ENCODE peak calls at places on chromosomes 1 and 21, in six cellular contexts. J is nephron progenitor cell; H is A549; F is fibroblast of gingiva; U is H54; I is activated CD8-positive, alpha-beta memory T cell treated with anti-CD3 and anti-CD28 coated beads, Interleukin-2, amount 50 U/mL, for 48 hours. R is an unnamed sample.

GRCh38 chr1:11977625-11978024 is 2.6 kb upstream of the MFN2 start:
- DNase-seq in J (no peak), H (no peak), F (peak), U (no peak), I (no peak), R (no peak)

GRCh38 chr1:85343612-85344255 is 67.3 kb upstream of the BCL10 start:
- DNase-seq in J (no peak), H (no peak), F (no peak), U (no peak), I (no peak), R (no peak)

GRCh38 chr1:12539705-12540579 is 78.1 kb downstream of the DHRS3 start:
- DNase-seq in J (peak), H (peak), F (peak), U (peak), I (no peak), R (no peak)

GRCh38 chr1:114040273-114041043 is 61.2 kb downstream of the OLFML3 start:
- DNase-seq in J (no peak), H (no peak), F (peak), U (no peak), I (no peak), R (no peak)

GRCh38 chr1:199029855-199030254 is 391.0 kb downstream of the PTPRC start:
- DNase-seq in J (no peak), H (no peak), F (no peak), U (no peak), I (no peak), R (no peak)

GRCh38 chr1:203408485-203409229 is 57.7 kb upstream of the FMOD start:
- DNase-seq in J (no peak), H (peak), F (peak), U (peak), I (no peak), R (no peak)

GRCh38 chr1:92108631-92109030 is 28.5 kb downstream of the BTBD8 start:
- DNase-seq in J (no peak), H (no peak), F (no peak), U (no peak), I (no peak), R (no peak)

GRCh38 chr1:151547119-151547899 is 7.2 kb downstream of the TUFT1 start:
- DNase-seq in J (peak), H (peak), F (peak), U (peak), I (no peak), R (no peak)

GRCh38 chr1:207421078-207421477 is 33.0 kb upstream of the CR2 start:
- DNase-seq in J (no peak), H (no peak), F (no peak), U (no peak), I (no peak), R (no peak)

GRCh38 chr1:154809436-154810413 is 60.4 kb downstream of the KCNN3 start:
- DNase-seq in J (no peak), H (no peak), F (no peak), U (peak), I (no peak), R (no peak)

GRCh38 chr21:46298083-46298412 is 11.9 kb downstream of the YBEY start:
- DNase-seq in J (no peak), H (no peak), F (no peak), U (no peak), I (no peak), R (no peak)

GRCh38 chr1:37682334-37682987 is 9.9 kb upstream of the CDCA8 start:
- DNase-seq in J (peak), H (peak), F (peak), U (peak), I (peak), R (no peak)

GRCh38 chr1:74732960-74733615 is at the start of the genes CRYZ and TYW3:
- DNase-seq in J (peak), H (peak), F (peak), U (peak), I (peak), R (peak)

GRCh38 chr1:206741142-206741701 is 29.4 kb upstream of the IL19 start:
- DNase-seq in J (no peak), H (no peak), F (no peak), U (no peak), I (peak), R (no peak)

GRCh38 chr1:43285269-43285986 is at the start of gene C1orf210:
- DNase-seq in J (peak), H (no peak), F (no peak), U (no peak), I (no peak), R (no peak)

GRCh38 chr1:227330709-227331108 is 12.4 kb upstream of the CDC42BPA start:
- DNase-seq in J (no peak), H (no peak), F (peak), U (no peak), I (no peak), R (no peak)

GRCh38 chr1:25725482-25725881 is 74.5 kb upstream of the SELENON start:
- DNase-seq in J (no peak), H (no peak), F (no peak), U (no peak), I (no peak), R (no peak)

GRCh38 chr21:18461743-18462142 is 58.2 kb upstream of the TMPRSS15 start:
- DNase-seq in J (no peak), H (no peak), F (no peak), U (no peak), I (no peak), R (no peak)

GRCh38 chr1:206859082-206859491 is 6.3 kb upstream of the IL20 start:
- DNase-seq in J (no peak), H (no peak), F (no peak), U (no peak), I (no peak), R (no peak)

GRCh38 chr1:74811421-74812179 is 78.6 kb downstream of the TYW3 start:
- DNase-seq in J (no peak), H (no peak), F (peak), U (no peak), I (no peak), R (no peak)

GRCh38 chr1:7199077-7199779 is 414.0 kb downstream of the CAMTA1 start:
- DNase-seq in J (no peak), H (no peak), F (no peak), U (no peak), I (no peak), R (no peak)

GRCh38 chr1:207825719-207826556 is 74.1 kb downstream of the CD46 start:
- DNase-seq in J (no peak), H (peak), F (peak), U (no peak), I (peak), R (no peak)

GRCh38 chr1:77282187-77282865 is 507 bp downstream of the AK5 start:
- DNase-seq in J (peak), H (peak), F (no peak), U (peak), I (no peak), R (no peak)

GRCh38 chr1:37958690-37959089 is 11.8 kb upstream of the INPP5B start:
- DNase-seq in J (no peak), H (peak), F (peak), U (peak), I (no peak), R (no peak)

GRCh38 chr1:205319081-205320018 is 2.2 kb downstream of the NUAK2 start:
- DNase-seq in J (no peak), H (peak), F (peak), U (no peak), I (peak), R (no peak)

GRCh38 chr1:34460193-34460592 is 283.5 kb downstream of the C1orf94 start:
- DNase-seq in J (peak), H (peak), F (no peak), U (peak), I (peak), R (no peak)

GRCh38 chr1:213107613-213108012 is 56.6 kb downstream of the RPS6KC1 start:
- DNase-seq in J (no peak), H (no peak), F (no peak), U (no peak), I (no peak), R (no peak)

GRCh38 chr1:233777571-233777970 is 126.9 kb upstream of the SLC35F3 start:
- DNase-seq in J (no peak), H (no peak), F (no peak), U (no peak), I (no peak), R (no peak)

GRCh38 chr1:202276920-202277319 is 64.8 kb downstream of the UBE2T start:
- DNase-seq in J (no peak), H (no peak), F (no peak), U (no peak), I (peak), R (no peak)

GRCh38 chr1:205569411-205570172 is 62.2 kb downstream of the ELK4 start:
- DNase-seq in J (peak), H (no peak), F (no peak), U (no peak), I (peak), R (no peak)

GRCh38 chr1:247415423-247416361 is at the start of gene NLRP3:
- DNase-seq in J (no peak), H (no peak), F (no peak), U (peak), I (peak), R (no peak)

GRCh38 chr1:212082765-212083406 is 47.3 kb downstream of the DTL start:
- DNase-seq in J (no peak), H (no peak), F (no peak), U (no peak), I (no peak), R (no peak)

GRCh38 chr1:95974586-95974985 is 740.6 kb downstream of the RWDD3 start:
- DNase-seq in J (peak), H (no peak), F (no peak), U (no peak), I (no peak), R (no peak)

GRCh38 chr1:221327954-221328353 is 413.9 kb downstream of the DUSP10 start:
- DNase-seq in J (no peak), H (no peak), F (no peak), U (no peak), I (no peak), R (no peak)

R was measured in cerebellar nuclear complex.